ENCODE peak calls at places on chromosomes 1 and 21, in five cellular contexts. One of them, this sample, is unnamed.

GRCh38 chr1:92043621-92044020 is 13.8 kb downstream of the EPHX4 start:
- DNase-seq in lower lobe of right lung: no peak
- DNase-seq in AG04450: no peak
- DNase-seq in foreskin fibroblast: no peak
- DNase-seq in pancreas: no peak
- DNase-seq in this sample: no peak

GRCh38 chr1:235025422-235025984 is 103.1 kb downstream of the TOMM20 start:
- DNase-seq in lower lobe of right lung: no peak
- DNase-seq in AG04450: no peak
- DNase-seq in foreskin fibroblast: no peak
- DNase-seq in pancreas: no peak
- DNase-seq in this sample: no peak

GRCh38 chr1:172662464-172663109 is 3.7 kb downstream of the FASLG start:
- DNase-seq in lower lobe of right lung: peak
- DNase-seq in AG04450: peak
- DNase-seq in foreskin fibroblast: peak
- DNase-seq in pancreas: peak
- DNase-seq in this sample: peak

GRCh38 chr1:150847499-150848060 is 28.8 kb downstream of the ARNT start:
- DNase-seq in lower lobe of right lung: no peak
- DNase-seq in AG04450: no peak
- DNase-seq in foreskin fibroblast: no peak
- DNase-seq in pancreas: no peak
- DNase-seq in this sample: no peak

GRCh38 chr1:43329995-43330751 is 7.4 kb upstream of the MPL start:
- DNase-seq in lower lobe of right lung: no peak
- DNase-seq in AG04450: peak
- DNase-seq in foreskin fibroblast: peak
- DNase-seq in pancreas: no peak
- DNase-seq in this sample: no peak

GRCh38 chr1:233163696-233164095 is 131.8 kb downstream of the PCNX2 start:
- DNase-seq in lower lobe of right lung: no peak
- DNase-seq in AG04450: no peak
- DNase-seq in foreskin fibroblast: no peak
- DNase-seq in pancreas: no peak
- DNase-seq in this sample: no peak

GRCh38 chr1:25232866-25233784 is 823 bp upstream of the SYF2 start:
- DNase-seq in lower lobe of right lung: peak
- DNase-seq in AG04450: peak
- DNase-seq in foreskin fibroblast: peak
- DNase-seq in pancreas: peak
- DNase-seq in this sample: peak

GRCh38 chr21:30044447-30045064 is 104.8 kb upstream of the GRIK1 start:
- DNase-seq in lower lobe of right lung: no peak
- DNase-seq in AG04450: no peak
- DNase-seq in foreskin fibroblast: peak
- DNase-seq in pancreas: no peak
- DNase-seq in this sample: no peak

GRCh38 chr1:206816390-206817287 is 44.3 kb upstream of the IL10 start:
- DNase-seq in lower lobe of right lung: no peak
- DNase-seq in AG04450: no peak
- DNase-seq in foreskin fibroblast: no peak
- DNase-seq in pancreas: no peak
- DNase-seq in this sample: no peak

GRCh38 chr1:228043281-228043845 is 36.6 kb downstream of the WNT3A start:
- DNase-seq in lower lobe of right lung: no peak
- DNase-seq in AG04450: no peak
- DNase-seq in foreskin fibroblast: no peak
- DNase-seq in pancreas: no peak
- DNase-seq in this sample: no peak

GRCh38 chr1:214446772-214447556 is 104.4 kb downstream of the PTPN14 start:
- DNase-seq in lower lobe of right lung: no peak
- DNase-seq in AG04450: peak
- DNase-seq in foreskin fibroblast: peak
- DNase-seq in pancreas: peak
- DNase-seq in this sample: peak

GRCh38 chr1:116731439-116731838 is 22.8 kb upstream of the CD2 start:
- DNase-seq in lower lobe of right lung: no peak
- DNase-seq in AG04450: no peak
- DNase-seq in foreskin fibroblast: no peak
- DNase-seq in pancreas: no peak
- DNase-seq in this sample: no peak

GRCh38 chr1:206581571-206581981 is 30.7 kb downstream of the EIF2D start:
- DNase-seq in lower lobe of right lung: peak
- DNase-seq in AG04450: no peak
- DNase-seq in foreskin fibroblast: no peak
- DNase-seq in pancreas: no peak
- DNase-seq in this sample: no peak

GRCh38 chr1:173749137-173749536 is 34.4 kb downstream of the KLHL20 start:
- DNase-seq in lower lobe of right lung: no peak
- DNase-seq in AG04450: no peak
- DNase-seq in foreskin fibroblast: peak
- DNase-seq in pancreas: no peak
- DNase-seq in this sample: no peak

GRCh38 chr1:218464871-218465270 is 119.7 kb downstream of the TGFB2 start:
- DNase-seq in lower lobe of right lung: no peak
- DNase-seq in AG04450: no peak
- DNase-seq in foreskin fibroblast: peak
- DNase-seq in pancreas: no peak
- DNase-seq in this sample: no peak

GRCh38 chr1:27438621-27439061 is 46.2 kb downstream of the GPR3 start:
- DNase-seq in lower lobe of right lung: no peak
- DNase-seq in AG04450: no peak
- DNase-seq in foreskin fibroblast: peak
- DNase-seq in pancreas: no peak
- DNase-seq in this sample: no peak

GRCh38 chr1:195012995-195013394 is 1595.2 kb downstream of the KCNT2 start:
- DNase-seq in lower lobe of right lung: no peak
- DNase-seq in AG04450: no peak
- DNase-seq in foreskin fibroblast: no peak
- DNase-seq in pancreas: no peak
- DNase-seq in this sample: no peak

GRCh38 chr1:55146781-55147180 is 68.4 kb downstream of the USP24 start:
- DNase-seq in lower lobe of right lung: no peak
- DNase-seq in AG04450: no peak
- DNase-seq in foreskin fibroblast: no peak
- DNase-seq in pancreas: no peak
- DNase-seq in this sample: no peak

GRCh38 chr1:11352058-11352715 is 79.2 kb downstream of the UBIAD1 start:
- DNase-seq in lower lobe of right lung: no peak
- DNase-seq in AG04450: no peak
- DNase-seq in foreskin fibroblast: no peak
- DNase-seq in pancreas: no peak
- DNase-seq in this sample: no peak

GRCh38 chr1:53478186-53478585 is 19.0 kb downstream of the DMRTB1 start:
- DNase-seq in lower lobe of right lung: no peak
- DNase-seq in AG04450: no peak
- DNase-seq in foreskin fibroblast: no peak
- DNase-seq in pancreas: no peak
- DNase-seq in this sample: no peak

GRCh38 chr21:44456207-44456914 is 1.1 kb downstream of the LRRC3 start:
- DNase-seq in lower lobe of right lung: peak
- DNase-seq in AG04450: no peak
- DNase-seq in foreskin fibroblast: no peak
- DNase-seq in pancreas: no peak
- DNase-seq in this sample: no peak

GRCh38 chr21:44454747-44455523 is at the start of gene LRRC3:
- DNase-seq in lower lobe of right lung: peak
- DNase-seq in AG04450: no peak
- DNase-seq in foreskin fibroblast: peak
- DNase-seq in pancreas: peak
- DNase-seq in this sample: peak

GRCh38 chr21:44454058-44454457 is 1.3 kb upstream of the LRRC3 start:
- DNase-seq in lower lobe of right lung: no peak
- DNase-seq in AG04450: no peak
- DNase-seq in foreskin fibroblast: no peak
- DNase-seq in pancreas: no peak
- DNase-seq in this sample: no peak

GRCh38 chr21:44456915-44457736 is 1.8 kb downstream of the LRRC3 start:
- DNase-seq in lower lobe of right lung: peak
- DNase-seq in AG04450: no peak
- DNase-seq in foreskin fibroblast: no peak
- DNase-seq in pancreas: no peak
- DNase-seq in this sample: no peak

DNA sequence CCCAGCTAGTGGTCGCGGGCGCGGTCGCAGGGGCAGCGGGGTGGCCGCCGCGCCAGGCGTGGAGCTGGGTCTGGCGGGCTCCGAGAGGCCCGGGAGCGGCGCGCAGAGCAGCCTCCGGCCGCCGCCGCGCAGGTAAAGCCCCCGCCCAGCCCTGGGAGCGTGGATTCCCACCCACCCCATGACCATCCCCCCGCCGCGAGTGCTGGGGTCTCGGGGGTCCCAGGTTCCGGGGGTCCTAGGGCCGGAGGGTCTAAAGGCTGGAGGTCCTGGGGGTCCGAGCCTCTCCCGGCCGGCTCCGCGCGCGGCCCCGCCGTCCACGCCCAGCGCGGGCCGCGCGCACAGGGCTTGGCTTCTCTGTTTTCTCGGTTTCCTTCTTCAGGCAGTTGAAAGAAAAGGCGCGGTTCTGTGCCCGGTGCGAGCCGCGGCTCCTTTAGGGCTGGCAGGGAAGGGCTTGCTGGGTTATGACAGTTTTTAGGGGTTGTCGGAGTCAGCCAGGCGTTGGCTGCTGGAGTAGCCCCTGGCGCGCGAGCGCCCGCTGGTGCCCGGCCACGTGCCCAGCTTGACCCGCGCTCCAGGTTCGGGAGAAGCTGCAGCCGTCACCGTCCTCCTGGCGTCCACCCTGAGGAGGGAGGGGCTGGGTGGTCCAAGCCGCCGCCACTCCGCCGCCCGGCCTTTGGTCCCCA is 355 bp downstream of the LRRC3 start:
- DNase-seq in lower lobe of right lung: peak
- DNase-seq in AG04450: no peak
- DNase-seq in foreskin fibroblast: peak
- DNase-seq in pancreas: peak
- DNase-seq in this sample: no peak
- TF ChIP-seq CTCF in lower lobe of right lung: peak
- TF ChIP-seq CTCF in AG04450: no peak
- TF ChIP-seq CTCF in foreskin fibroblast: no peak
- TF ChIP-seq CTCF in pancreas: no peak
- TF ChIP-seq CTCF in this sample: peak

DNA sequence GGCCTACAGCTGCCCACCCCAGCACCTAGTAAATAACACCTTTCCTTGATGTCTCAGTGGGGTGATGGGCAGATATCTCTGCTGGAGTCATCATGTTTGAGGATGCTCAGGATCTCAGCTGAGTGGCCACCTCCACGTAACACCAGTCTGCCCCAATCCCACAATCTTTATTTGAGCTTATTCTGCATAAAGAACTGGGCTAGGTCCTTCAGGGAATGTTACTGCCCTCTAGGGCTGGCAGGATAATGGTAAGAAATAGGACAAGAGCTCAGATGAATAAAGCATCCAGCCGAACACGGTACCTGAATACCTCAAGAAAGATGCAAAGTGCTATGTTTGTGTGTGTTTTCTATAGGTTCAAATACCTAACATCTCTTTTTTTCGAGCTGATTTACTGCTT is 33.7 kb downstream of the XCL1 start:
- DNase-seq in lower lobe of right lung: no peak
- DNase-seq in AG04450: no peak
- DNase-seq in foreskin fibroblast: no peak
- DNase-seq in pancreas: no peak
- DNase-seq in this sample: no peak
- TF ChIP-seq CTCF in lower lobe of right lung: no peak
- TF ChIP-seq CTCF in AG04450: no peak
- TF ChIP-seq CTCF in foreskin fibroblast: no peak
- TF ChIP-seq CTCF in pancreas: no peak
- TF ChIP-seq CTCF in this sample: peak

DNA sequence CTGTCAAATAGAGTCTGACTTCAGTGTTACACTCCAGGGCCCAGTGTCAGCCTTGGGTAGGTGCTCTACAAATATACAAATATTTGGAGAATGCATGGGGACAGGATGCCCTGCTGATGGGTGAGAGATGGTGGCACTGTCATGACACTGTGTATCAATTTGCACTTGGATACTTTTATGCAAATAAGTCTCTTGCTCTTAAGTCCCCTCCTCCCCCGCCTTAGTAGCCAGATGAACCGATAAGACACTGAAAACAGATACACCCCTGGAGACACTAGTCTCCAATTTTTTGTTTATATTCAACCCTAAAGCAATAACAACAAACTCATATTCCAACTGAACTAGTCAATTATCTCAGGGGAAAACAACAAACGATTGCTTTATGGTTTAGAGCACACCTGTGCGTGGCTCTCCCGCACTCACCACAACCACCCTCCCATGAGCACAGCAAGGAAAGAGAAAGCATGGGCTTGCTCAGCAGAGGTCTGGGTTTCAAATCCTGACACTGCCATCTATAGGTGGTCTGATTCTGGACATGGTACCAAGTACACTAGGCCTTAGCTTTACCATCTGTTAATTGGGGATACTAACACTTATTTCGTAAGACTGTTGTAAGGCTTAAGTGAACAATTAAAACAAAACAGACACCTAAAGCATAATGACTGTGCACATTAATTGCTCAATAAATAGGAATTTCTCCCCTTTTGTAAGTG is 50.3 kb downstream of the HIVEP3 start:
- DNase-seq in lower lobe of right lung: no peak
- DNase-seq in AG04450: no peak
- DNase-seq in foreskin fibroblast: no peak
- DNase-seq in pancreas: no peak
- DNase-seq in this sample: no peak
- TF ChIP-seq CTCF in lower lobe of right lung: no peak
- TF ChIP-seq CTCF in AG04450: no peak
- TF ChIP-seq CTCF in foreskin fibroblast: no peak
- TF ChIP-seq CTCF in pancreas: no peak
- TF ChIP-seq CTCF in this sample: peak

DNA sequence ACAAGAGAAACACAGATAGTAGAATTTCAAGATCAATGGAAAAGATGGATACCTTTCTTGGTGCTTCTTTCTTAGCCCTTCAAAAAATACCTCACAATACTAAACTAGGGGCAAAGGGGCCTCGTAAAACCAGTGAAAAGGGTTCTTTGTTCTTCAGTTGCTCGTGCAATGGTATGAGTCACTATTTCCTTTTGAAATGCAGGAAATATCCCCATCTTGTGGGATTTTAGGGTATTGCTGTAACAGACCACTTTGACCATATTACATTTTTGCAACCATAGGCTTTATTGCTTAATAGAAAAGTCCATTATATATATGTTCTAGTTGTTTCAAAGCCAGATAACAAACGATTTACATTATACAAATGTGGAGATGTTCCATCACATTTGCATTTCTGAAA is 88.7 kb upstream of the PKN2 start:
- DNase-seq in lower lobe of right lung: no peak
- DNase-seq in AG04450: peak
- DNase-seq in foreskin fibroblast: peak
- DNase-seq in pancreas: no peak
- DNase-seq in this sample: no peak
- TF ChIP-seq CTCF in lower lobe of right lung: peak
- TF ChIP-seq CTCF in AG04450: peak
- TF ChIP-seq CTCF in foreskin fibroblast: peak
- TF ChIP-seq CTCF in pancreas: no peak
- TF ChIP-seq CTCF in this sample: peak

This sample was measured in retinal pigment epithelial cell.